ENCODE peak calls at places on chromosome 12, in six cellular contexts. J is activated naive CD8-positive, alpha-beta T cell treated with anti-CD3 and anti-CD28 coated beads for 36 hours; P is stimulated activated CD4-positive, alpha-beta T cell treated with anti-CD3 and anti-CD28 coated beads, Interleukin-15, amount 100 ng/mL, for 24 hours; T is HS-5; H is SIG-M5; S is SW480. R is an unnamed sample.

GRCh38 chr12:123580772-123581171 is 3.6 kb upstream of the TMED2 start:
- DNase-seq in P (no peak), S (no peak), T (no peak), J (no peak), H (no peak), R (no peak)

GRCh38 chr12:47946413-47947107 is 16.8 kb upstream of the TMEM106C start:
- DNase-seq in S (peak), T (no peak), H (peak), J (no peak), P (no peak), R (no peak)

GRCh38 chr12:108907861-108908302 is 28.0 kb downstream of the DAO start:
- DNase-seq in P (no peak), H (no peak), S (peak), J (no peak), T (no peak), R (no peak)

GRCh38 chr12:132163041-132163910 is 19.0 kb downstream of the NOC4L start:
- DNase-seq in T (no peak), P (no peak), J (no peak), S (peak), H (no peak), R (no peak)

GRCh38 chr12:111954974-111955373 is 58.0 kb downstream of the TMEM116 start:
- DNase-seq in S (no peak), H (no peak), J (no peak), T (no peak), P (no peak), R (no peak)

GRCh38 chr12:116015525-116015924 is 262.0 kb downstream of the MED13L start:
- DNase-seq in J (no peak), P (no peak), H (no peak), T (no peak), S (peak), R (no peak)

GRCh38 chr12:112936927-112937326 is 1.3 kb upstream of the OAS3 start:
- DNase-seq in H (no peak), T (no peak), J (no peak), P (no peak), S (no peak), R (no peak)

GRCh38 chr12:38144049-38144448 is 172.5 kb upstream of the ALG10B start:
- DNase-seq in T (no peak), S (no peak), P (no peak), H (no peak), J (no peak), R (no peak)

GRCh38 chr12:112852127-112852526 is 54.6 kb upstream of the OAS1 start:
- DNase-seq in S (no peak), P (no peak), J (no peak), H (no peak), T (no peak), R (no peak)

R was measured in occipital lobe.